ENCODE peak calls at places on chromosomes 2 and 18, in four cellular contexts. One of them, this sample, is unnamed.
A peak's percentile ranks its signal among the peaks of the same experiment; 100 is the strongest.

GRCh38 chr2:111209045-111209514 is 88.4 kb downstream of the BCL2L11 start:
- DNase-seq in OCI-LY7: no peak
- DNase-seq in GM12865: peak; percentile 91
- DNase-seq in ascending aorta: no peak
- DNase-seq in this sample: no peak

GRCh38 chr2:21050164-21050563 is 6.3 kb upstream of the APOB start:
- DNase-seq in ascending aorta: no peak
- DNase-seq in GM12865: no peak
- DNase-seq in OCI-LY7: no peak
- DNase-seq in this sample: no peak

GRCh38 chr18:7568426-7568825 is 1.3 kb downstream of the PTPRM start:
- DNase-seq in GM12865: no peak
- DNase-seq in ascending aorta: peak; percentile 67
- DNase-seq in OCI-LY7: no peak
- DNase-seq in this sample: no peak

GRCh38 chr2:220353897-220354296 is 726.5 kb downstream of the SLC4A3 start:
- DNase-seq in GM12865: no peak
- DNase-seq in OCI-LY7: no peak
- DNase-seq in ascending aorta: no peak
- DNase-seq in this sample: no peak

GRCh38 chr2:202135111-202135874 is 62.2 kb downstream of the KIAA2012 start:
- DNase-seq in ascending aorta: peak; percentile 87
- DNase-seq in OCI-LY7: no peak
- DNase-seq in GM12865: no peak
- DNase-seq in this sample: peak; percentile 8

GRCh38 chr2:126643431-126643830 is 12.5 kb upstream of the GYPC start:
- DNase-seq in GM12865: no peak
- DNase-seq in ascending aorta: no peak
- DNase-seq in OCI-LY7: no peak
- DNase-seq in this sample: no peak

GRCh38 chr2:236254021-236254420 is 10.2 kb downstream of the ASB18 start:
- DNase-seq in ascending aorta: no peak
- DNase-seq in OCI-LY7: no peak
- DNase-seq in GM12865: no peak
- DNase-seq in this sample: no peak

GRCh38 chr2:65377556-65378307 is 54.7 kb downstream of the SPRED2 start:
- DNase-seq in GM12865: no peak
- DNase-seq in ascending aorta: no peak
- DNase-seq in OCI-LY7: no peak
- DNase-seq in this sample: peak; percentile 74

GRCh38 chr2:67082813-67083212 is 314.3 kb upstream of the ETAA1 start:
- DNase-seq in GM12865: no peak
- DNase-seq in OCI-LY7: no peak
- DNase-seq in ascending aorta: no peak
- DNase-seq in this sample: no peak

GRCh38 chr18:47912794-47913594 is 17.5 kb downstream of the SMAD2 start:
- DNase-seq in ascending aorta: no peak
- DNase-seq in OCI-LY7: no peak
- DNase-seq in GM12865: no peak
- DNase-seq in this sample: no peak

GRCh38 chr2:129758461-129759185 is 220.8 kb upstream of the RAB6C start:
- DNase-seq in OCI-LY7: no peak
- DNase-seq in GM12865: peak; percentile 7
- DNase-seq in ascending aorta: peak; percentile 66
- DNase-seq in this sample: peak; percentile 9

GRCh38 chr2:234679766-234680687 is 183.1 kb upstream of the ARL4C start:
- DNase-seq in GM12865: no peak
- DNase-seq in ascending aorta: peak; percentile 84
- DNase-seq in OCI-LY7: no peak
- DNase-seq in this sample: no peak

GRCh38 chr2:110876167-110876999 is 144.0 kb downstream of the ACOXL start:
- DNase-seq in GM12865: no peak
- DNase-seq in ascending aorta: no peak
- DNase-seq in OCI-LY7: peak; percentile 17
- DNase-seq in this sample: no peak

GRCh38 chr2:169136885-169137534 is 67.6 kb downstream of the DHRS9 start:
- DNase-seq in OCI-LY7: no peak
- DNase-seq in GM12865: no peak
- DNase-seq in ascending aorta: no peak
- DNase-seq in this sample: no peak

GRCh38 chr18:46719388-46719787 is 37.5 kb downstream of the ST8SIA5 start:
- DNase-seq in GM12865: no peak
- DNase-seq in ascending aorta: no peak
- DNase-seq in OCI-LY7: no peak
- DNase-seq in this sample: no peak

GRCh38 chr18:42030586-42031182 is 75.7 kb downstream of the PIK3C3 start:
- DNase-seq in ascending aorta: no peak
- DNase-seq in GM12865: peak; percentile 10
- DNase-seq in OCI-LY7: peak; percentile 0
- DNase-seq in this sample: no peak

GRCh38 chr18:9449987-9450386 is 25.3 kb upstream of the RALBP1 start:
- DNase-seq in OCI-LY7: no peak
- DNase-seq in ascending aorta: no peak
- DNase-seq in GM12865: no peak
- DNase-seq in this sample: no peak

GRCh38 chr2:637804-638203 is 39.4 kb downstream of the TMEM18 start:
- DNase-seq in OCI-LY7: no peak
- DNase-seq in ascending aorta: no peak
- DNase-seq in GM12865: no peak
- DNase-seq in this sample: no peak

GRCh38 chr2:230619471-230619870 is 93.2 kb upstream of the CAB39 start:
- DNase-seq in OCI-LY7: no peak
- DNase-seq in GM12865: no peak
- DNase-seq in ascending aorta: no peak
- DNase-seq in this sample: no peak

GRCh38 chr2:31382452-31383120 is 32.0 kb downstream of the XDH start:
- DNase-seq in OCI-LY7: no peak
- DNase-seq in GM12865: no peak
- DNase-seq in ascending aorta: no peak
- DNase-seq in this sample: no peak

GRCh38 chr2:112321375-112322320 is 46.3 kb downstream of the ZC3H6 start:
- DNase-seq in GM12865: no peak
- DNase-seq in OCI-LY7: no peak
- DNase-seq in ascending aorta: no peak
- DNase-seq in this sample: no peak

GRCh38 chr2:129895526-129896082 is 83.9 kb upstream of the RAB6C start:
- DNase-seq in OCI-LY7: no peak
- DNase-seq in GM12865: no peak
- DNase-seq in ascending aorta: peak; percentile 47
- DNase-seq in this sample: no peak

GRCh38 chr2:192128655-192129054 is 66.1 kb downstream of the TMEFF2 start:
- DNase-seq in GM12865: no peak
- DNase-seq in OCI-LY7: no peak
- DNase-seq in ascending aorta: no peak
- DNase-seq in this sample: no peak

GRCh38 chr2:151482310-151482709 is 72.6 kb downstream of the RIF1 start:
- DNase-seq in OCI-LY7: no peak
- DNase-seq in ascending aorta: no peak
- DNase-seq in GM12865: no peak
- DNase-seq in this sample: no peak

GRCh38 chr18:22250591-22250996 is 81.2 kb downstream of the GATA6 start:
- DNase-seq in OCI-LY7: no peak
- DNase-seq in GM12865: no peak
- DNase-seq in ascending aorta: no peak
- DNase-seq in this sample: peak; percentile 64

GRCh38 chr2:219609149-219609750 is 11.6 kb downstream of the STK11IP start:
- DNase-seq in ascending aorta: no peak
- DNase-seq in GM12865: no peak
- DNase-seq in OCI-LY7: no peak
- DNase-seq in this sample: no peak

GRCh38 chr2:94874277-94874997 is 3.2 kb downstream of the TEKT4 start:
- DNase-seq in ascending aorta: no peak
- DNase-seq in GM12865: peak; percentile 67
- DNase-seq in OCI-LY7: peak; percentile 54
- DNase-seq in this sample: peak; percentile 38

GRCh38 chr2:10332402-10333246 is 29.9 kb downstream of the HPCAL1 start:
- DNase-seq in GM12865: no peak
- DNase-seq in OCI-LY7: no peak
- DNase-seq in ascending aorta: no peak
- DNase-seq in this sample: no peak

DNA sequence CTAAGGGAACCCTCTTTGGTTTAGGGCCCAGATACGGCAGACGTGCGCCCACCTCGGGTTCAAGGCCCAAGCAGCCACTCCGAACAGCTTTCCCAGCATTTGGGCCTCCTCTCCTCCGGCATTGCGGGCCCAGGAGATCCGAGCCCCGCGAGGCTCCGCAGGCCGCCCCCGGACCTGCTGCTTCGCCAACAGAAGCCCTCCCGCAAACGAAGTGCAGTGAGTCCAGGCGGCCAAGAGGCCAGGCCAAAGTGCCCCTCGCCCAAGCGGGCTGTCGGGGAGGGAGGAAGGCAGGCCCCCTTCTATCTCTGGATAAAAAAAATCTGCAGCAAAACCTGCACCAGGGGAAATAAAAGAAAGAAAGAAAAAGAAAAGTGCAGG is 6.0 kb downstream of the EN1 start:
- DNase-seq in ascending aorta: peak; percentile 28
- DNase-seq in OCI-LY7: no peak
- DNase-seq in GM12865: no peak
- DNase-seq in this sample: no peak
- H3K4me3 ChIP-seq in ascending aorta: peak overlapping the region; percentile 53
- H3K4me3 ChIP-seq in OCI-LY7: no peak overlapping the region
- H3K4me3 ChIP-seq in GM12865: no peak overlapping the region
- H3K4me3 ChIP-seq in this sample: no peak overlapping the region

GRCh38 chr2:144011553-144011952 is 508.4 kb downstream of the ZEB2 start:
- DNase-seq in ascending aorta: no peak
- DNase-seq in GM12865: no peak
- DNase-seq in OCI-LY7: no peak
- DNase-seq in this sample: no peak

GRCh38 chr2:144012304-144012703 is 507.6 kb downstream of the ZEB2 start:
- DNase-seq in GM12865: no peak
- DNase-seq in OCI-LY7: no peak
- DNase-seq in ascending aorta: no peak
- DNase-seq in this sample: no peak

GRCh38 chr2:144015036-144015435 is 504.9 kb downstream of the ZEB2 start:
- DNase-seq in GM12865: no peak
- DNase-seq in OCI-LY7: no peak
- DNase-seq in ascending aorta: no peak
- DNase-seq in this sample: no peak

GRCh38 chr2:144015655-144016245 is 504.2 kb downstream of the ZEB2 start:
- DNase-seq in OCI-LY7: no peak
- DNase-seq in ascending aorta: no peak
- DNase-seq in GM12865: no peak
- DNase-seq in this sample: no peak

GRCh38 chr2:144014108-144014507 is 505.8 kb downstream of the ZEB2 start:
- DNase-seq in OCI-LY7: no peak
- DNase-seq in ascending aorta: no peak
- DNase-seq in GM12865: no peak
- DNase-seq in this sample: no peak
- H3K4me3 ChIP-seq in OCI-LY7: no peak overlapping the region
- H3K4me3 ChIP-seq in ascending aorta: no peak overlapping the region
- H3K4me3 ChIP-seq in GM12865: no peak overlapping the region
- H3K4me3 ChIP-seq in this sample: no peak overlapping the region

DNA sequence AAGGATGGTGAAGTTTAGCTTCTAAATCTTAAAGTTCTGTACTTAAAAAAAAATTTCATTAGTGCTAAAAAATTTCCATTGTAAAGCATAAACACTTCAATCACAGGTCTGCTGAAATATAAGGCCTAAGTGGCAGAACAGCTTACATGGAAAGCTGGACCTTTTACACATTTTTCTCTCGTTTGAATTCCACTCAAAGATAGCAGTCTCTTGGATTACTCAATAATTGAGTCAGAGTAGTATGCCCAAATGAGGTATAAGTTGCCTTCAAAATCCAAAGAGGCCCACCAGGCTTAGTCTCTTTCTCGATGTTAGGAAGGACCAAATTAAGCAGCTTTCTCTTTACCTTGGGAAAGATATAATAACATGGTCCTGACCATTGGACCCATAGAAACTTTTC is 220.4 kb upstream of the CWC22 start:
- DNase-seq in GM12865: no peak
- DNase-seq in OCI-LY7: no peak
- DNase-seq in ascending aorta: no peak
- DNase-seq in this sample: no peak
- H3K4me3 ChIP-seq in GM12865: no peak overlapping the region
- H3K4me3 ChIP-seq in OCI-LY7: no peak overlapping the region
- H3K4me3 ChIP-seq in ascending aorta: no peak overlapping the region
- H3K4me3 ChIP-seq in this sample: no peak overlapping the region

GRCh38 chr2:158745067-158745865 is 49.9 kb upstream of the DAPL1 start:
- DNase-seq in ascending aorta: no peak
- DNase-seq in OCI-LY7: peak; percentile 56
- DNase-seq in GM12865: peak; percentile 63
- DNase-seq in this sample: peak; percentile 55
- H3K4me3 ChIP-seq in ascending aorta: no peak overlapping the region
- H3K4me3 ChIP-seq in OCI-LY7: no peak overlapping the region
- H3K4me3 ChIP-seq in GM12865: no peak overlapping the region
- H3K4me3 ChIP-seq in this sample: no peak overlapping the region

DNA sequence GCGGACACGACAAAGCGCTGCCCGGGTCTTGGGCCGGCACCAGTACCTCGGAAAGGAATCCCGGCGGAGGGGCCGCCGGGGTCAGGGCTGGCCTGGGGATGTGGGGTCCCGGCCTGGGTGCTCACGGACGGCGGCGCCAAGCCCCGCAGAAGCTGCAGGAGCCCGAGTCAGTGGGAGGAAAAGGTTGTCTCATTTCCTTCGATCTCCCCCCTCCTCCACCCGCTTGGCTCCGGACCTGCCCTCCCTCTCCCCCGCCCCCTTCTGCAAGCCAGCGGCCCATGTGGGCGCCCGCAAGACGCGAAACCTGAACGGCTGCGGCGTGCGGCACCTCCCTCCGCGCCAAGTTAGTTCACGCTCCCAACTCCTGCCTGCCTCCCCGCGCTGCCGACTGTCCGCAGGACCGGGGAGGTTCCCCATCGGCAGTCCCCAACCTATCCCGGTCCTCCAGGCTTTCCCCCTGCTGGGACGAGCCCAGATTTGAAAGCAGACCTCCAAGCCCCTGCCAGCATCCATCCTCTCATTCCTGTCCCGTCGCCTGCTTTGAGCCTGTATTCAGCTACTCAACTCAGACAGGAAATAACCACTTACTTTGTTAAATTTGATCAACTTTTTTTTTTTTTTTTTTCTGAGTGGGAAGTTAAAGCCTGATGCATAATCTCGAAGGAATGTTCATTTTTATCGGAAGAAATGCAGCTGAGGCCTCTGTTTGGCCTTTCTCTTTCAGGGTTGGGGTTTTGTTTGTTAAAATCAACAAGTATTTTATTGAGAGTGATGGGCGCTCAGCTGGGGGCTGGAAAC is at the start of gene EVA1A:
- DNase-seq in ascending aorta: no peak
- DNase-seq in GM12865: peak; percentile 41
- DNase-seq in OCI-LY7: no peak
- DNase-seq in this sample: peak; percentile 26
- H3K4me3 ChIP-seq in ascending aorta: peak within 1 kb of the TSS; percentile 63
- H3K4me3 ChIP-seq in GM12865: peak within 1 kb of the TSS; percentile 57
- H3K4me3 ChIP-seq in OCI-LY7: no peak within 1 kb of the TSS
- H3K4me3 ChIP-seq in this sample: no peak within 1 kb of the TSS